ENCODE peak calls at places on chromosomes 12 and 14, in six cellular contexts. U is body of pancreas, L is choroid plexus epithelial cell, S is tibial artery, F is AG09319, N is nephron progenitor cell. J is an unnamed sample.
A peak's percentile ranks its signal among the peaks of the same experiment; 100 is the strongest.

GRCh38 chr12:9372202-9372601 is 164.0 kb upstream of the PZP start:
- DNase-seq in N (no peak), F (no peak), L (peak; percentile 56), S (no peak), U (no peak), J (no peak)

GRCh38 chr12:28998662-28999120 is 150.4 kb upstream of the FAR2 start:
- DNase-seq in N (no peak), U (no peak), S (no peak), F (peak; percentile 31), L (peak; percentile 73), J (peak; percentile 9)

GRCh38 chr12:58026892-58027891 is 85.8 kb downstream of the ATP23 start:
- DNase-seq in F (peak; percentile 49), N (no peak), S (no peak), L (peak; percentile 47), U (no peak), J (no peak)

GRCh38 chr14:74620497-74620921 is 8.5 kb upstream of the LTBP2 start:
- DNase-seq in N (no peak), U (no peak), L (peak; percentile 82), S (no peak), F (peak; percentile 65), J (no peak)

GRCh38 chr14:24372701-24373416 is 4.9 kb downstream of the NFATC4 start:
- DNase-seq in N (no peak), U (no peak), L (peak; percentile 49), S (no peak), F (no peak), J (no peak)

GRCh38 chr12:108441549-108441948 is 73.5 kb upstream of the FICD start:
- DNase-seq in N (no peak), U (no peak), L (no peak), S (no peak), F (no peak), J (no peak)

GRCh38 chr14:55921516-55921915 is 196.7 kb upstream of the PELI2 start:
- DNase-seq in S (no peak), F (no peak), U (no peak), N (no peak), L (no peak), J (no peak)

GRCh38 chr14:71675902-71676291 is 256.3 kb upstream of the RGS6 start:
- DNase-seq in N (no peak), L (no peak), U (no peak), S (no peak), F (no peak), J (no peak)

GRCh38 chr14:61150851-61151250 is 130.3 kb downstream of the TMEM30B start:
- DNase-seq in F (no peak), L (peak; percentile 45), U (no peak), S (no peak), N (no peak), J (no peak)

GRCh38 chr14:99522025-99522401 is 40.8 kb downstream of the CCNK start:
- DNase-seq in S (no peak), U (no peak), F (no peak), L (no peak), N (peak; percentile 38), J (no peak)

GRCh38 chr12:96376865-96377264 is 23.4 kb downstream of the CDK17 start:
- DNase-seq in S (no peak), U (no peak), F (no peak), N (no peak), L (no peak), J (no peak)

GRCh38 chr14:96224480-96225096 is 19.9 kb downstream of the BDKRB2 start:
- DNase-seq in U (no peak), F (no peak), S (no peak), L (no peak), N (no peak), J (no peak)

GRCh38 chr14:96221841-96222240 is 17.2 kb downstream of the BDKRB2 start:
- DNase-seq in S (no peak), F (no peak), N (no peak), L (no peak), U (no peak), J (no peak)

GRCh38 chr14:96229315-96229714 is 24.7 kb downstream of the BDKRB2 start:
- DNase-seq in L (no peak), U (no peak), S (no peak), F (no peak), N (no peak), J (no peak)

GRCh38 chr14:96227428-96227827 is 22.8 kb downstream of the BDKRB2 start:
- DNase-seq in U (no peak), F (no peak), L (no peak), S (no peak), N (no peak), J (no peak)

DNA sequence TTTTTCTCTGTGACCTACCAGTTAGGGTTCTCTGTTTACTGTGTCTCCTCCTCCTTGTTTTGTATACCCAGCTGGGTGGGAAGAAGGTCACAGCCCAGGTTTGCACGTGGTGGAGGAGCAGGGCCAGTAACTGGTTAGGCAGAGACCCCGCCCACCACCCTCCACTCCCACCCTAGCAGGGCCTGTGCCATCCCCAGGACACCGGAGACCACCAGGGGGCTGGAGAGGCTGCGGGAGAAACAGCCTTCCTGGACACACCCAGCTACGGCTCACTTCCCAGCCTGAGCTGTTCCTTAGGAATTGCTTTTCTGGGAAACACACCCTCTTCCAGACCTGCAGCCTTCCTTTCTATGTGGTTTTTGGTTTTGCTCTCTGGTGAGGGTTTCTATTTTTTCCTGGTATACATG is 21.1 kb downstream of the BDKRB2 start:
- DNase-seq in F (peak; percentile 40), N (peak; percentile 73), S (no peak), L (no peak), U (no peak), J (no peak)
- TF ChIP-seq CTCF in F (peak; percentile 53), N (peak; percentile 38), S (no peak), L (peak; percentile 37), U (no peak), J (no peak)

GRCh38 chr12:5073838-5074237 is 30.2 kb downstream of the KCNA5 start:
- DNase-seq in L (peak; percentile 8), U (no peak), S (no peak), N (peak; percentile 28), F (no peak), J (no peak)
- TF ChIP-seq CTCF in L (peak; percentile 44), U (no peak), S (no peak), N (no peak), F (peak; percentile 27), J (peak; percentile 7)

GRCh38 chr12:131473721-131474709 is 236.9 kb upstream of the SFSWAP start:
- DNase-seq in S (no peak), F (no peak), U (no peak), N (no peak), L (no peak), J (no peak)
- TF ChIP-seq CTCF in S (no peak), F (no peak), U (no peak), N (no peak), L (no peak), J (no peak)

GRCh38 chr12:111276189-111276588 is 92.7 kb downstream of the PHETA1 start:
- DNase-seq in L (peak; percentile 22), U (no peak), S (no peak), F (no peak), N (no peak), J (no peak)

GRCh38 chr12:111271674-111272418 is 97.0 kb downstream of the PHETA1 start:
- DNase-seq in U (no peak), S (no peak), N (no peak), F (no peak), L (peak; percentile 23), J (no peak)

GRCh38 chr12:111277570-111277969 is 91.3 kb downstream of the PHETA1 start:
- DNase-seq in L (no peak), F (no peak), U (no peak), N (no peak), S (no peak), J (no peak)

GRCh38 chr12:111275308-111275707 is 93.6 kb downstream of the PHETA1 start:
- DNase-seq in S (no peak), F (no peak), N (no peak), L (no peak), U (no peak), J (no peak)

GRCh38 chr12:111274820-111275219 is 94.1 kb downstream of the PHETA1 start:
- DNase-seq in N (no peak), S (no peak), F (no peak), L (peak; percentile 20), U (no peak), J (no peak)
- TF ChIP-seq CTCF in N (peak; percentile 58), S (no peak), F (peak; percentile 20), L (peak; percentile 58), U (no peak), J (no peak)

DNA sequence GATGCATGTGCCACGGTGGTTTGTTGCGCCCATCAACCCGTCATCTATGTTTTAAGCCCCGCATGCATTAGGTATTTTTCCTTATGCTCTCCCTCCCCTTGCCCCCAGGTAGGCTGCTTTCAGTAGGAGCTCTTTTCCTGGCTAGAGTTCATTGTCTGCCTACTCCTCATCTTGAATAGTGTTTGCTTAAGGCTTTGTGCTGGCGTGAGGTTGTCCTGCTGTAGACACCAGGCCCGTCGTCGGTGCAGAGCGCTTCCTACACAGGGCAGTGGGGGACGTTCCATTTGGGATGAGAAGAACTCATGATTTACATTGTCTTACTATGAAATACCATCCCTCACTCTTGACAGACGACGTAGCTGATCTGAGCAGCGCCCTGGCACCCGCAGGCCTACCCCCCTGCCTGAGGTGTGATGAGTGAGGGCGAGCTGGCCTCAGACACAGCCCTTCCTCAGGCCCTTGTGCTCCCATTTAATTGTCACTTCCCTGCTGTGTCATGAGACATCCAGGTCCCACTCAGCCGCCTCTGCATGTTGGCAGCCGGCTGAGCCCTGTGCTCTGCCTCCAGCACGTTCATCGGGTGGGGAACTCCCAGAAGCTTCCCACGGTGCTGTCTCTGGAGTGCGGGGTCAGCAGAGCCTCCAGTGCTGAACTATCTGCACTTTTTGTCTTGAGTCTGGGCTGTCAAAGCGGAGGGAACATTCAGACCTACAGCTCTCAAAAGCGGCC is 76.0 kb downstream of the WDR20 start:
- DNase-seq in L (peak; percentile 60), U (no peak), N (no peak), S (no peak), F (no peak), J (no peak)
- TF ChIP-seq CTCF in L (no peak), U (no peak), N (no peak), S (no peak), F (no peak), J (no peak)

GRCh38 chr14:65486856-65487255 is 74.3 kb downstream of the FUT8 start:
- DNase-seq in F (no peak), S (no peak), L (peak; percentile 48), N (no peak), U (no peak), J (no peak)
- TF ChIP-seq CTCF in F (no peak), S (no peak), L (no peak), N (no peak), U (no peak), J (no peak)

GRCh38 chr14:72942934-72943333 is 16.7 kb downstream of the DCAF4 start:
- DNase-seq in L (no peak), N (no peak), F (no peak), S (no peak), U (no peak), J (no peak)
- TF ChIP-seq CTCF in L (no peak), N (no peak), F (no peak), S (no peak), U (no peak), J (no peak)

GRCh38 chr14:22657861-22658260 is 13.7 kb upstream of the OR6J1 start:
- DNase-seq in L (peak; percentile 90), U (no peak), F (no peak), N (no peak), S (no peak), J (peak; percentile 48)
- TF ChIP-seq CTCF in L (peak; percentile 79), U (no peak), F (peak; percentile 32), N (no peak), S (peak; percentile 25), J (peak; percentile 29)